ENCODE peak calls at places on chromosomes 6 and 20, in eight cellular contexts. M, N, J, B, E, F, U and K are unnamed samples.

GRCh38 chr6:43887906-43888683 is 118.1 kb downstream of the VEGFA start:
- DNase-seq in B (no peak), J (no peak), M (no peak), U (no peak), N (no peak), E (no peak), F (no peak), K (peak)

GRCh38 chr20:38395165-38395564 is 40.0 kb downstream of the SNHG17 start:
- DNase-seq in E (no peak), U (no peak), M (no peak), B (no peak), F (peak), J (peak), N (no peak), K (no peak)

GRCh38 chr6:20497200-20497820 is 36.9 kb upstream of the CDKAL1 start:
- DNase-seq in U (no peak), J (no peak), B (no peak), N (no peak), M (no peak), F (peak), E (no peak), K (no peak)

GRCh38 chr20:62219992-62220665 is at the start of gene HRH3:
- DNase-seq in F (peak), J (peak), U (peak), B (peak), E (no peak), M (peak), N (no peak), K (peak)

GRCh38 chr6:138958595-138958994 is 29.5 kb downstream of the REPS1 start:
- DNase-seq in F (no peak), N (no peak), U (no peak), J (no peak), E (no peak), B (no peak), M (no peak), K (no peak)

GRCh38 chr20:43363506-43363905 is 94.2 kb upstream of the SRSF6 start:
- DNase-seq in M (no peak), F (peak), U (no peak), N (no peak), E (no peak), B (peak), J (no peak), K (no peak)

GRCh38 chr20:11098888-11099287 is 425.1 kb upstream of the JAG1 start:
- DNase-seq in F (peak), E (no peak), B (no peak), M (no peak), N (no peak), U (no peak), J (no peak), K (peak)

GRCh38 chr6:1611322-1611571 is 1.5 kb downstream of the FOXC1 start:
- DNase-seq in B (peak), E (no peak), M (no peak), F (peak), J (peak), N (no peak), U (peak), K (peak)

GRCh38 chr6:46097381-46097780 is 32.4 kb upstream of the ENPP4 start:
- DNase-seq in J (no peak), M (no peak), U (no peak), E (no peak), B (no peak), F (no peak), N (no peak), K (no peak)

GRCh38 chr6:108707328-108707976 is 140.8 kb upstream of the ARMC2 start:
- DNase-seq in E (no peak), N (no peak), M (no peak), J (no peak), B (peak), U (no peak), F (no peak), K (no peak)

GRCh38 chr6:89528865-89529264 is 95.9 kb downstream of the ANKRD6 start:
- DNase-seq in B (no peak), F (no peak), M (no peak), U (no peak), E (no peak), N (no peak), J (no peak), K (no peak)

GRCh38 chr6:108260126-108260808 is 573 bp downstream of the SNX3 start:
- DNase-seq in E (peak), B (peak), F (peak), M (peak), J (peak), N (peak), U (peak), K (no peak)

GRCh38 chr6:161168281-161168891 is 105.5 kb downstream of the AGPAT4 start:
- DNase-seq in M (no peak), N (no peak), B (peak), E (peak), J (peak), U (no peak), F (peak), K (no peak)

GRCh38 chr6:142047934-142048592 is 84.7 kb upstream of the GJE1 start:
- DNase-seq in J (no peak), U (no peak), F (peak), E (no peak), B (no peak), N (no peak), M (no peak), K (no peak)

GRCh38 chr6:26351544-26351953 is 13.4 kb upstream of the BTN3A2 start:
- DNase-seq in F (peak), B (peak), U (no peak), N (no peak), J (peak), E (no peak), M (no peak), K (peak)

GRCh38 chr6:5723905-5724691 is 282.6 kb downstream of the NRN1 start:
- DNase-seq in F (no peak), J (no peak), E (peak), U (no peak), B (peak), N (no peak), M (peak), K (no peak)

GRCh38 chr6:125953502-125953875 is 3.1 kb upstream of the HINT3 start:
- DNase-seq in B (peak), F (no peak), U (no peak), N (no peak), J (no peak), E (no peak), M (no peak), K (peak)

GRCh38 chr20:10541668-10542411 is 106.7 kb downstream of the SLX4IP start:
- DNase-seq in B (no peak), M (no peak), U (no peak), J (peak), F (no peak), E (no peak), N (no peak), K (no peak)

GRCh38 chr20:25302596-25302995 is 54.7 kb downstream of the PYGB start:
- DNase-seq in U (no peak), F (no peak), J (no peak), M (no peak), E (no peak), B (no peak), N (no peak), K (no peak)

GRCh38 chr6:107209406-107209939 is 94.2 kb upstream of the BEND3 start:
- DNase-seq in N (no peak), M (no peak), E (no peak), J (no peak), B (no peak), F (no peak), U (no peak), K (no peak)

GRCh38 chr6:97288188-97288587 is 5.2 kb upstream of the MMS22L start:
- DNase-seq in M (no peak), B (no peak), E (no peak), U (no peak), N (no peak), F (peak), J (no peak), K (no peak)

GRCh38 chr6:72959821-72960220 is 265.5 kb downstream of the KHDC1L start:
- DNase-seq in M (no peak), U (no peak), B (no peak), N (no peak), E (no peak), F (no peak), J (no peak), K (no peak)

GRCh38 chr6:53869964-53870363 is 75.2 kb downstream of the LRRC1 start:
- DNase-seq in F (peak), B (no peak), N (no peak), M (no peak), U (no peak), J (no peak), E (no peak), K (no peak)

GRCh38 chr6:29107758-29108157 is at the start of gene OR2J3:
- DNase-seq in J (no peak), M (no peak), U (no peak), E (no peak), F (no peak), B (no peak), N (no peak), K (no peak)

GRCh38 chr20:38870733-38871559 is 55.3 kb upstream of the FAM83D start:
- DNase-seq in B (peak), J (peak), U (no peak), M (peak), F (peak), E (no peak), N (no peak), K (no peak)

GRCh38 chr6:105675715-105676397 is 273.0 kb upstream of the PREP start:
- DNase-seq in M (no peak), E (no peak), N (no peak), F (peak), U (no peak), J (peak), B (no peak), K (no peak)

GRCh38 chr6:75329703-75330102 is 45.1 kb upstream of the TMEM30A start:
- DNase-seq in M (no peak), N (no peak), F (no peak), E (no peak), B (no peak), U (no peak), J (no peak), K (no peak)

GRCh38 chr6:27451660-27452390 is 21.1 kb downstream of the ZNF184 start:
- DNase-seq in B (no peak), N (no peak), M (no peak), J (no peak), E (no peak), U (no peak), F (no peak), K (no peak)

GRCh38 chr6:1554881-1555569 is 54.7 kb upstream of the FOXC1 start:
- DNase-seq in U (peak), M (peak), N (peak), J (peak), F (peak), E (peak), B (peak), K (peak)